ENCODE peak calls at places on chromosomes 4 and X, in four cellular contexts. M is WTC11, A is esophagus squamous epithelium, I is brain microvascular endothelial cell. G is an unnamed sample.

GRCh38 chr4:124203613-124204284 is 508.8 kb downstream of the ANKRD50 start:
- DNase-seq in M (no peak), I (peak), A (no peak), G (no peak)

GRCh38 chr4:101345271-101345595 is 2.1 kb downstream of the PPP3CA start:
- DNase-seq in A (no peak), I (peak), M (no peak), G (peak)

GRCh38 chr4:106583567-106583966 is 215.0 kb upstream of the GIMD1 start:
- DNase-seq in I (peak), A (no peak), M (no peak), G (no peak)

GRCh38 chr4:6377626-6378492 is 94.6 kb downstream of the PPP2R2C start:
- DNase-seq in I (no peak), A (no peak), M (no peak), G (no peak)

GRCh38 chr4:188037003-188037713 is 41.6 kb downstream of the ZFP42 start:
- DNase-seq in I (peak), M (no peak), A (no peak), G (no peak)

GRCh38 chr4:150862829-150863228 is 152.3 kb downstream of the LRBA start:
- DNase-seq in A (no peak), I (no peak), M (no peak), G (no peak)

GRCh38 chr4:140049024-140049923 is 104.7 kb downstream of the MAML3 start:
- DNase-seq in A (no peak), I (peak), M (peak), G (peak)

GRCh38 chr4:139054791-139055376 is 39.3 kb downstream of the NOCT start:
- DNase-seq in M (no peak), I (no peak), A (no peak), G (no peak)

GRCh38 chr4:82599336-82599735 is 37.5 kb upstream of the TMEM150C start:
- DNase-seq in A (no peak), I (no peak), M (peak), G (no peak)

GRCh38 chr4:8409271-8410065 is 31.1 kb downstream of the ACOX3 start:
- DNase-seq in M (no peak), A (no peak), I (no peak), G (peak)

GRCh38 chrX:112967903-112968302 is 127.3 kb upstream of the AMOT start:
- DNase-seq in A (no peak), I (no peak), M (no peak), G (no peak)

GRCh38 chr4:158016511-158016910 is 156.3 kb downstream of the GASK1B start:
- DNase-seq in M (no peak), I (peak), A (no peak), G (no peak)

GRCh38 chrX:131521824-131522223 is 22.1 kb upstream of the OR13H1 start:
- DNase-seq in I (no peak), M (no peak), A (no peak), G (no peak)

GRCh38 chr4:86356831-86357230 is 3.0 kb downstream of the MAPK10 start:
- DNase-seq in A (no peak), M (no peak), I (no peak), G (no peak)

GRCh38 chr4:101264993-101265815 is 82.1 kb downstream of the PPP3CA start:
- DNase-seq in I (no peak), A (no peak), M (no peak), G (no peak)

GRCh38 chrX:68708503-68709290 is 61.2 kb downstream of the STARD8 start:
- DNase-seq in M (peak), I (no peak), A (no peak), G (no peak)

GRCh38 chrX:64204701-64205440 is 637 bp downstream of the AMER1 start:
- DNase-seq in A (no peak), I (no peak), M (peak), G (peak)

GRCh38 chrX:37302569-37302968 is 46.6 kb upstream of the PRRG1 start:
- DNase-seq in M (peak), A (no peak), I (peak), G (no peak)

DNA sequence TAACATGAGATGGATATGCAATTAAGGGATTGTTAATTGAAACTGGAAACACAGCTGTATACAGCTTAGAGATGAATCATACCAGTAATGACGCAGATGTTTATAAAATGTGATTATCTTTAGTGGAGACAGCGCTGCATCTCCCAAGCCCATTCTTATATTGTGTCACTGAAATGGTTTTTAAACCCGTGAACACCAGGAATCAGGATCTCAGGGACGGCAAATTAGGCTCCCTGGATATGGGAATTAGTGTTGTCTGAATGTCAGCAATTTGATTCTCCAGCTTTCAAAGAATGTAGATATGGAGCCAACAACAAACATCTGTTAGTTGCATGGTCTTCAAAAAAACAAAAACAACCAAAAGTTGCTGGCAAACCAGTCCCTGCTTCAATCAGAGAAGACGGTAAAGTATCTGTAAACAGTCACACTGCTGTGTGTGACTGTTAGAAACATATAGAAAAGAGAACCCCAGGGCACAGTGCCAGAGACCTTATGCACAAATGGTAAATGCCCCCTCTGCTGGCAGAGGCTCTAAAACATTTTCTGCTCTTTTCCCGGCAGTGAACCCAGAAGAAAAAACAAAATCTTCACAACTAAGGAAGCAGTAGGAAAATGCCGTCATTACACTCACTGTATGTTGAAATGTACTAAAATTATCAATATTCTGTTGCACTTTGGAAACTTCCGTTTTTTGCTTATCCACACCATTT is 351.9 kb upstream of the FTHL17 start:
- DNase-seq in A (no peak), M (peak), I (peak), G (peak)
- TF ChIP-seq CTCF in A (no peak), M (no peak), I (peak), G (peak)

GRCh38 chrX:47523297-47523696 is 37.7 kb upstream of the ARAF start:
- DNase-seq in M (peak), A (no peak), I (peak), G (peak)
- TF ChIP-seq CTCF in M (peak), A (peak), I (peak), G (peak)

GRCh38 chr4:48931459-48931858 is 24.9 kb upstream of the OCIAD2 start:
- DNase-seq in A (no peak), I (no peak), M (no peak), G (no peak)

GRCh38 chr4:48930654-48931053 is 24.1 kb upstream of the OCIAD2 start:
- DNase-seq in A (no peak), M (no peak), I (no peak), G (no peak)
- TF ChIP-seq CTCF in A (no peak), M (no peak), I (no peak), G (no peak)

GRCh38 chrX:40153335-40154221 is 55.8 kb upstream of the BCOR start:
- DNase-seq in A (peak), I (no peak), M (peak), G (peak)
- TF ChIP-seq CTCF in A (peak), I (no peak), M (no peak), G (no peak)

DNA sequence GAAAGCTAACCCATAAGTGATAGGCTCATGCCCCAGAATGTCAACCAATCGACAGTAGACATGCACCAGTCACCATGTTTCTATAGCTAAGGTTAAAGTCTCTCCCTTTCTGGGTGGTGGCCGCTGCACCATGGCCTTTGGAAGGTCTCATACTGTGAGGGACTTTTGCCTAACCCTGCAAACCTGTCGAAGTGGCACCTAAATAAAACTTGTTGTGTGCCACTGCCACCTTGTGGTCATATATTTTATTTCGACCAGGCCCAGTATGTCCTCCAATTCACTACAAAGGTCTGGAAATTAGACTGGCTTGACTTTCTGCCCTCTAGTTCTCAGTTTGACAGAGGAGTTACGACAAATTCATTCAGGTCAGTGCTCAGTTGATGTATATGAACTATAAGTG is 163.1 kb downstream of the SMARCA1 start:
- DNase-seq in A (no peak), M (peak), I (peak), G (peak)
- TF ChIP-seq CTCF in A (peak), M (peak), I (peak), G (peak)